ENCODE peak calls at places on chromosomes 6 and 20, in seven cellular contexts. P, V, K, I, U, T and Y are unnamed samples.

GRCh38 chr6:107629545-107630147 is 139.7 kb downstream of the SOBP start:
- DNase-seq in I (no peak), P (no peak), V (no peak), T (no peak), K (no peak), U (no peak), Y (no peak)

GRCh38 chr6:30730611-30731435 is 10.7 kb downstream of the TUBB start:
- DNase-seq in P (peak; percentile 83), V (peak; percentile 82), I (peak; percentile 59), U (no peak), T (peak; percentile 85), K (no peak), Y (no peak)

GRCh38 chr6:35713006-35713405 is 23.8 kb upstream of the ARMC12 start:
- DNase-seq in I (no peak), P (no peak), U (no peak), T (no peak), K (no peak), V (no peak), Y (no peak)

GRCh38 chr6:40782355-40782754 is 195.2 kb upstream of the LRFN2 start:
- DNase-seq in V (no peak), T (no peak), U (no peak), K (no peak), P (no peak), I (no peak), Y (no peak)

GRCh38 chr20:62378215-62378614 is 8.7 kb upstream of the RPS21 start:
- DNase-seq in V (no peak), K (no peak), P (no peak), U (no peak), I (no peak), T (no peak), Y (no peak)

GRCh38 chr6:145278163-145278807 is 457.0 kb downstream of the EPM2A start:
- DNase-seq in I (peak; percentile 57), V (no peak), K (no peak), T (no peak), P (no peak), U (peak; percentile 17), Y (peak; percentile 20)

GRCh38 chr6:14921878-14922277 is 324.0 kb upstream of the JARID2 start:
- DNase-seq in P (no peak), I (no peak), K (no peak), V (no peak), U (no peak), T (no peak), Y (no peak)

GRCh38 chr20:19880256-19881079 is 122.4 kb downstream of the RIN2 start:
- DNase-seq in T (no peak), V (no peak), P (no peak), U (no peak), I (peak; percentile 66), K (no peak), Y (no peak)

GRCh38 chr6:161578478-161578877 is 304.6 kb upstream of the AGPAT4 start:
- DNase-seq in U (no peak), K (no peak), P (no peak), V (no peak), I (no peak), T (no peak), Y (no peak)